ENCODE peak calls at places on chromosome 1, in ten cellular contexts. Z is PC-9; O is tibial nerve; D is osteocyte; H is CD14-positive monocyte; F is fibroblast of lung; U is MCF 10A; C is endothelial cell; R is CD8-positive, alpha-beta T cell; K is AG04450. E is an unnamed sample.

GRCh38 chr1:237525102-237525501 is 365.6 kb downstream of the ZP4 start:
- DNase-seq in Z (no peak), R (no peak), O (no peak), U (no peak), D (no peak), F (no peak), H (no peak), K (no peak), C (no peak), E (no peak)

GRCh38 chr1:25889470-25889869 is 14.0 kb upstream of the PAQR7 start:
- DNase-seq in H (no peak), U (no peak), Z (no peak), C (no peak), K (no peak), O (no peak), R (no peak), D (no peak), F (peak; percentile 46), E (no peak)

GRCh38 chr1:13808729-13809131 is 108.7 kb downstream of the PRDM2 start:
- DNase-seq in H (no peak), C (no peak), K (peak; percentile 20), F (peak; percentile 41), D (no peak), Z (no peak), O (peak; percentile 33), U (peak; percentile 64), R (no peak), E (peak; percentile 74)

GRCh38 chr1:223761416-223761815 is 49.1 kb downstream of the CAPN2 start:
- DNase-seq in H (no peak), U (no peak), F (peak; percentile 63), D (no peak), C (no peak), Z (no peak), K (no peak), R (no peak), O (no peak), E (no peak)

GRCh38 chr1:237154173-237154572 is 112.2 kb downstream of the RYR2 start:
- DNase-seq in D (no peak), R (no peak), F (peak; percentile 81), U (peak; percentile 96), O (no peak), Z (no peak), K (no peak), H (no peak), C (no peak), E (peak; percentile 44)

GRCh38 chr1:89719502-89720306 is 86.8 kb downstream of the LRRC8C start:
- DNase-seq in U (peak; percentile 56), K (no peak), Z (no peak), C (no peak), F (peak; percentile 67), O (no peak), R (no peak), D (no peak), H (no peak), E (no peak)

GRCh38 chr1:167252986-167253385 is 32.3 kb downstream of the POU2F1 start:
- DNase-seq in K (no peak), D (no peak), Z (no peak), H (no peak), O (no peak), R (no peak), F (no peak), C (no peak), U (no peak), E (no peak)

GRCh38 chr1:20349561-20349960 is 58.9 kb downstream of the VWA5B1 start:
- DNase-seq in Z (no peak), O (no peak), U (no peak), D (no peak), F (no peak), C (no peak), H (no peak), R (no peak), K (no peak), E (no peak)

GRCh38 chr1:58409826-58410225 is 136.7 kb downstream of the OMA1 start:
- DNase-seq in Z (no peak), R (no peak), F (no peak), K (no peak), O (no peak), C (no peak), U (no peak), H (no peak), D (no peak), E (no peak)

GRCh38 chr1:243924188-243924587 is 74.1 kb upstream of the AKT3 start:
- DNase-seq in C (no peak), K (no peak), O (no peak), Z (peak; percentile 72), R (no peak), F (peak; percentile 51), U (peak; percentile 81), H (no peak), D (no peak), E (no peak)

GRCh38 chr1:14924455-14925325 is 228.9 kb upstream of the TMEM51 start:
- DNase-seq in H (no peak), F (peak; percentile 50), D (peak; percentile 88), Z (peak; percentile 43), R (no peak), C (peak; percentile 53), U (peak; percentile 45), K (no peak), O (no peak), E (peak; percentile 69)

GRCh38 chr1:219927956-219928790 is at the start of gene SLC30A10:
- DNase-seq in K (no peak), C (peak; percentile 23), U (no peak), O (no peak), R (no peak), H (no peak), Z (no peak), F (peak; percentile 10), D (no peak), E (peak; percentile 27)
- TF ChIP-seq CTCF in K (no peak), C (no peak), U (no peak), O (no peak), R (no peak), H (no peak), Z (no peak), F (no peak), D (no peak), E (peak; percentile 8)

GRCh38 chr1:6414443-6414844 is 5.3 kb downstream of the HES2 start:
- DNase-seq in F (peak; percentile 42), O (no peak), U (peak; percentile 97), R (peak; percentile 37), H (no peak), C (peak; percentile 65), Z (peak; percentile 55), K (peak; percentile 13), D (no peak), E (peak; percentile 18)
- TF ChIP-seq CTCF in F (peak; percentile 61), O (no peak), U (peak; percentile 54), R (no peak), H (peak; percentile 39), C (peak; percentile 57), Z (peak; percentile 6), K (peak; percentile 68), D (peak; percentile 54), E (peak; percentile 34)

GRCh38 chr1:96538883-96539282 is 182.7 kb upstream of the PTBP2 start:
- DNase-seq in C (no peak), K (peak; percentile 89), H (no peak), F (peak; percentile 99), D (no peak), Z (no peak), U (peak; percentile 55), R (no peak), O (peak; percentile 38), E (peak; percentile 23)

GRCh38 chr1:96541491-96541890 is 180.1 kb upstream of the PTBP2 start:
- DNase-seq in D (no peak), C (no peak), H (no peak), O (no peak), U (no peak), F (no peak), Z (no peak), K (no peak), R (no peak), E (no peak)

GRCh38 chr1:96536576-96536975 is 185.0 kb upstream of the PTBP2 start:
- DNase-seq in D (no peak), O (no peak), U (no peak), H (no peak), R (no peak), F (peak; percentile 45), C (no peak), Z (no peak), K (no peak), E (no peak)

GRCh38 chr1:96533820-96534219 is 187.8 kb upstream of the PTBP2 start:
- DNase-seq in R (no peak), F (peak; percentile 14), H (no peak), U (no peak), K (no peak), O (no peak), D (no peak), Z (no peak), C (no peak), E (no peak)

DNA sequence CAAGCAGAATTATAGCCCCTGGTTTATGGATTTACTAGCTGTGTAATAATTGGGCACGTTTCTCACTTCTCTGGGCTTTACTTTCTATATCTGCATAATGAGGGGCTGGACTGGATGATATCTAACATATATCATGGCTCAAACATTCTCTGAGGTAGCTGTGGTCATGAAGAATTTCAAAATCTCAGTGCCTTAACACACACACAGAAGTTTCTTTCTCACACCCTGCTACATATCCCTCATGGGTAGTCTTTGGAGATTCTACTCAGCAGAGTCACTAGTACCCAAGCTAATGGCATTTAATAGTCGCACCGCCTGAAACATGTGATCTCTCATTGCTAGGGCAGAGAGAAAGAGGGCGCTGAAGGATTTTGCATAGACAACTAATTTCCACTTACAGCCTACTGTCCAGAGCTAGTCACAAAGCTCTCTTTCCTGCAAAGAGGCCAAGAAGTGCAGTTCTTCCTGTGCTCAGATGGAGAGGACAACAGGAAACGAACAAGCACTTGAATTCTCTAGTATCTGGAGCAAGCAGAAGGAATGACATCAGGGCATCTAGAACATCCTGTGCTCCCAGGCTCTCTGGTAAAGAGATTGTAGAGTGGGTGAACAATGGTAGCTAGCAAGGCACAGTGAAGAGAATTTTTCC is 183.5 kb upstream of the PTBP2 start:
- DNase-seq in U (peak; percentile 10), F (peak; percentile 80), O (no peak), Z (no peak), C (peak; percentile 29), K (no peak), D (no peak), H (no peak), R (no peak), E (peak; percentile 58)
- TF ChIP-seq CTCF in U (no peak), F (peak; percentile 23), O (peak; percentile 21), Z (no peak), C (no peak), K (no peak), D (no peak), H (no peak), R (no peak), E (no peak)

GRCh38 chr1:63714482-63714760 is 59.4 kb upstream of the ROR1 start:
- DNase-seq in H (no peak), D (no peak), O (no peak), U (no peak), F (no peak), R (no peak), C (no peak), K (no peak), Z (no peak), E (no peak)
- TF ChIP-seq CTCF in H (no peak), D (no peak), O (no peak), U (no peak), F (no peak), R (no peak), C (no peak), K (no peak), Z (no peak), E (no peak)

E was measured in thyroid gland.